ENCODE peak calls at places on chromosome 15, in four cellular contexts. One of them, this sample, is unnamed.

GRCh38 chr15:53193149-53193548 is 403.0 kb upstream of the ONECUT1 start:
- DNase-seq in thoracic aorta: no peak
- DNase-seq in transverse colon: no peak
- DNase-seq in upper lobe of right lung: no peak
- DNase-seq in this sample: no peak

GRCh38 chr15:82950295-82950694 is 2.2 kb downstream of the HOMER2 start:
- DNase-seq in thoracic aorta: no peak
- DNase-seq in transverse colon: no peak
- DNase-seq in upper lobe of right lung: no peak
- DNase-seq in this sample: no peak

GRCh38 chr15:39077998-39078397 is 502.9 kb upstream of the THBS1 start:
- DNase-seq in thoracic aorta: no peak
- DNase-seq in transverse colon: no peak
- DNase-seq in upper lobe of right lung: no peak
- DNase-seq in this sample: no peak

GRCh38 chr15:32956006-32956405 is 238.2 kb downstream of the GREM1 start:
- DNase-seq in thoracic aorta: no peak
- DNase-seq in transverse colon: no peak
- DNase-seq in upper lobe of right lung: no peak
- DNase-seq in this sample: no peak

GRCh38 chr15:83837946-83838571 is 184.1 kb downstream of the ADAMTSL3 start:
- DNase-seq in thoracic aorta: no peak
- DNase-seq in transverse colon: no peak
- DNase-seq in upper lobe of right lung: peak
- DNase-seq in this sample: no peak

GRCh38 chr15:29675791-29676301 is 146.4 kb downstream of the TJP1 start:
- DNase-seq in thoracic aorta: no peak
- DNase-seq in transverse colon: no peak
- DNase-seq in upper lobe of right lung: no peak
- DNase-seq in this sample: no peak

GRCh38 chr15:56891852-56892251 is 26.6 kb upstream of the TCF12 start:
- DNase-seq in thoracic aorta: no peak
- DNase-seq in transverse colon: no peak
- DNase-seq in upper lobe of right lung: no peak
- DNase-seq in this sample: no peak

GRCh38 chr15:46129145-46129544 is 494.3 kb downstream of the SQOR start:
- DNase-seq in thoracic aorta: no peak
- DNase-seq in transverse colon: no peak
- DNase-seq in upper lobe of right lung: no peak
- DNase-seq in this sample: no peak

GRCh38 chr15:70558406-70559222 is 204.7 kb downstream of the UACA start:
- DNase-seq in thoracic aorta: no peak
- DNase-seq in transverse colon: no peak
- DNase-seq in upper lobe of right lung: no peak
- DNase-seq in this sample: no peak

GRCh38 chr15:48796521-48796920 is 14.3 kb downstream of the CEP152 start:
- DNase-seq in thoracic aorta: no peak
- DNase-seq in transverse colon: no peak
- DNase-seq in upper lobe of right lung: no peak
- DNase-seq in this sample: no peak

GRCh38 chr15:25178835-25179672 is 224.3 kb downstream of the SNRPN start:
- DNase-seq in thoracic aorta: no peak
- DNase-seq in transverse colon: peak
- DNase-seq in upper lobe of right lung: peak
- DNase-seq in this sample: no peak

GRCh38 chr15:50134524-50135024 is 15.5 kb upstream of the ATP8B4 start:
- DNase-seq in thoracic aorta: no peak
- DNase-seq in transverse colon: no peak
- DNase-seq in upper lobe of right lung: no peak
- DNase-seq in this sample: no peak

GRCh38 chr15:50241684-50242450 is 23.7 kb downstream of the HDC start:
- DNase-seq in thoracic aorta: no peak
- DNase-seq in transverse colon: no peak
- DNase-seq in upper lobe of right lung: no peak
- DNase-seq in this sample: peak

GRCh38 chr15:70491183-70491621 is 272.2 kb downstream of the UACA start:
- DNase-seq in thoracic aorta: no peak
- DNase-seq in transverse colon: no peak
- DNase-seq in upper lobe of right lung: no peak
- DNase-seq in this sample: no peak

GRCh38 chr15:101127503-101128076 is 124.3 kb downstream of the CHSY1 start:
- DNase-seq in thoracic aorta: peak
- DNase-seq in transverse colon: peak
- DNase-seq in upper lobe of right lung: no peak
- DNase-seq in this sample: peak

GRCh38 chr15:70672081-70672480 is 91.3 kb downstream of the UACA start:
- DNase-seq in thoracic aorta: no peak
- DNase-seq in transverse colon: no peak
- DNase-seq in upper lobe of right lung: no peak
- DNase-seq in this sample: no peak

GRCh38 chr15:98916826-98917225 is 90.8 kb downstream of the PGPEP1L start:
- DNase-seq in thoracic aorta: no peak
- DNase-seq in transverse colon: no peak
- DNase-seq in upper lobe of right lung: no peak
- DNase-seq in this sample: no peak

GRCh38 chr15:100131321-100132224 is 210.2 kb downstream of the ADAMTS17 start:
- DNase-seq in thoracic aorta: no peak
- DNase-seq in transverse colon: peak
- DNase-seq in upper lobe of right lung: no peak
- DNase-seq in this sample: no peak

GRCh38 chr15:63044645-63045437 is 2.3 kb downstream of the TPM1 start:
- DNase-seq in thoracic aorta: no peak
- DNase-seq in transverse colon: no peak
- DNase-seq in upper lobe of right lung: no peak
- DNase-seq in this sample: no peak

GRCh38 chr15:90531147-90531546 is 1.4 kb downstream of the CRTC3 start:
- DNase-seq in thoracic aorta: no peak
- DNase-seq in transverse colon: no peak
- DNase-seq in upper lobe of right lung: no peak
- DNase-seq in this sample: no peak

GRCh38 chr15:88894819-88895767 is at the start of gene HAPLN3:
- DNase-seq in thoracic aorta: no peak
- DNase-seq in transverse colon: peak
- DNase-seq in upper lobe of right lung: no peak
- DNase-seq in this sample: no peak

GRCh38 chr15:73797366-73798158 is 44.4 kb upstream of the INSYN1 start:
- DNase-seq in thoracic aorta: no peak
- DNase-seq in transverse colon: no peak
- DNase-seq in upper lobe of right lung: no peak
- DNase-seq in this sample: no peak

GRCh38 chr15:70196314-70197291 is 98.9 kb upstream of the TLE3 start:
- DNase-seq in thoracic aorta: no peak
- DNase-seq in transverse colon: peak
- DNase-seq in upper lobe of right lung: peak
- DNase-seq in this sample: peak

GRCh38 chr15:82540984-82541431 is 751 bp upstream of the RPS17 start:
- DNase-seq in thoracic aorta: no peak
- DNase-seq in transverse colon: peak
- DNase-seq in upper lobe of right lung: peak
- DNase-seq in this sample: no peak

GRCh38 chr15:63244976-63245645 is 32.3 kb upstream of the APH1B start:
- DNase-seq in thoracic aorta: no peak
- DNase-seq in transverse colon: no peak
- DNase-seq in upper lobe of right lung: no peak
- DNase-seq in this sample: no peak

GRCh38 chr15:99433026-99433756 is 132.6 kb upstream of the MEF2A start:
- DNase-seq in thoracic aorta: no peak
- DNase-seq in transverse colon: peak
- DNase-seq in upper lobe of right lung: peak
- DNase-seq in this sample: no peak

GRCh38 chr15:38453971-38454686 is at the start of gene FAM98B:
- DNase-seq in thoracic aorta: peak
- DNase-seq in transverse colon: peak
- DNase-seq in upper lobe of right lung: peak
- DNase-seq in this sample: peak

GRCh38 chr15:80778964-80779657 is at the start of gene CEMIP:
- DNase-seq in thoracic aorta: no peak
- DNase-seq in transverse colon: peak
- DNase-seq in upper lobe of right lung: peak
- DNase-seq in this sample: no peak

GRCh38 chr15:58438956-58439355 is 7.2 kb downstream of the LIPC start:
- DNase-seq in thoracic aorta: no peak
- DNase-seq in transverse colon: peak
- DNase-seq in upper lobe of right lung: no peak
- DNase-seq in this sample: no peak

GRCh38 chr15:33825453-33825852 is 142.8 kb upstream of the CHRM5 start:
- DNase-seq in thoracic aorta: no peak
- DNase-seq in transverse colon: no peak
- DNase-seq in upper lobe of right lung: no peak
- DNase-seq in this sample: no peak

GRCh38 chr15:31147943-31148621 is 46.6 kb upstream of the TRPM1 start:
- DNase-seq in thoracic aorta: no peak
- DNase-seq in transverse colon: no peak
- DNase-seq in upper lobe of right lung: no peak
- DNase-seq in this sample: no peak

GRCh38 chr15:38885001-38885400 is 320.4 kb upstream of the RASGRP1 start:
- DNase-seq in thoracic aorta: no peak
- DNase-seq in transverse colon: no peak
- DNase-seq in upper lobe of right lung: no peak
- DNase-seq in this sample: no peak

GRCh38 chr15:82047493-82048446 is 2.0 kb upstream of the MEX3B start:
- DNase-seq in thoracic aorta: no peak
- DNase-seq in transverse colon: no peak
- DNase-seq in upper lobe of right lung: no peak
- DNase-seq in this sample: no peak

GRCh38 chr15:48059786-48060185 is 61.0 kb upstream of the SLC24A5 start:
- DNase-seq in thoracic aorta: peak
- DNase-seq in transverse colon: no peak
- DNase-seq in upper lobe of right lung: peak
- DNase-seq in this sample: no peak

GRCh38 chr15:100669260-100669659 is 66.9 kb downstream of the ASB7 start:
- DNase-seq in thoracic aorta: no peak
- DNase-seq in transverse colon: no peak
- DNase-seq in upper lobe of right lung: no peak
- DNase-seq in this sample: no peak

GRCh38 chr15:71341811-71342550 is 226.7 kb downstream of the THSD4 start:
- DNase-seq in thoracic aorta: no peak
- DNase-seq in transverse colon: no peak
- DNase-seq in upper lobe of right lung: no peak
- DNase-seq in this sample: no peak

GRCh38 chr15:100842756-100843730 is 36.6 kb upstream of the ALDH1A3 start:
- DNase-seq in thoracic aorta: no peak
- DNase-seq in transverse colon: no peak
- DNase-seq in upper lobe of right lung: no peak
- DNase-seq in this sample: no peak

GRCh38 chr15:39462691-39463090 is 118.2 kb upstream of the THBS1 start:
- DNase-seq in thoracic aorta: no peak
- DNase-seq in transverse colon: no peak
- DNase-seq in upper lobe of right lung: no peak
- DNase-seq in this sample: no peak

GRCh38 chr15:40773902-40774301 is 4.1 kb downstream of the C15orf62 start:
- DNase-seq in thoracic aorta: no peak
- DNase-seq in transverse colon: no peak
- DNase-seq in upper lobe of right lung: no peak
- DNase-seq in this sample: no peak

GRCh38 chr15:40775007-40775406 is 5.2 kb downstream of the C15orf62 start:
- DNase-seq in thoracic aorta: no peak
- DNase-seq in transverse colon: no peak
- DNase-seq in upper lobe of right lung: no peak
- DNase-seq in this sample: no peak

GRCh38 chr15:40775740-40776536 is 6.2 kb downstream of the C15orf62 start:
- DNase-seq in thoracic aorta: no peak
- DNase-seq in transverse colon: no peak
- DNase-seq in upper lobe of right lung: no peak
- DNase-seq in this sample: no peak

GRCh38 chr15:40773496-40773895 is 3.7 kb downstream of the C15orf62 start:
- DNase-seq in thoracic aorta: no peak
- DNase-seq in transverse colon: no peak
- DNase-seq in upper lobe of right lung: no peak
- DNase-seq in this sample: no peak

GRCh38 chr15:40776537-40777141 is 6.9 kb downstream of the C15orf62 start:
- DNase-seq in thoracic aorta: no peak
- DNase-seq in transverse colon: no peak
- DNase-seq in upper lobe of right lung: peak
- DNase-seq in this sample: no peak
- H3K27ac ChIP-seq in thoracic aorta: no peak
- H3K27ac ChIP-seq in transverse colon: no peak
- H3K27ac ChIP-seq in upper lobe of right lung: no peak
- H3K27ac ChIP-seq in this sample: peak

DNA sequence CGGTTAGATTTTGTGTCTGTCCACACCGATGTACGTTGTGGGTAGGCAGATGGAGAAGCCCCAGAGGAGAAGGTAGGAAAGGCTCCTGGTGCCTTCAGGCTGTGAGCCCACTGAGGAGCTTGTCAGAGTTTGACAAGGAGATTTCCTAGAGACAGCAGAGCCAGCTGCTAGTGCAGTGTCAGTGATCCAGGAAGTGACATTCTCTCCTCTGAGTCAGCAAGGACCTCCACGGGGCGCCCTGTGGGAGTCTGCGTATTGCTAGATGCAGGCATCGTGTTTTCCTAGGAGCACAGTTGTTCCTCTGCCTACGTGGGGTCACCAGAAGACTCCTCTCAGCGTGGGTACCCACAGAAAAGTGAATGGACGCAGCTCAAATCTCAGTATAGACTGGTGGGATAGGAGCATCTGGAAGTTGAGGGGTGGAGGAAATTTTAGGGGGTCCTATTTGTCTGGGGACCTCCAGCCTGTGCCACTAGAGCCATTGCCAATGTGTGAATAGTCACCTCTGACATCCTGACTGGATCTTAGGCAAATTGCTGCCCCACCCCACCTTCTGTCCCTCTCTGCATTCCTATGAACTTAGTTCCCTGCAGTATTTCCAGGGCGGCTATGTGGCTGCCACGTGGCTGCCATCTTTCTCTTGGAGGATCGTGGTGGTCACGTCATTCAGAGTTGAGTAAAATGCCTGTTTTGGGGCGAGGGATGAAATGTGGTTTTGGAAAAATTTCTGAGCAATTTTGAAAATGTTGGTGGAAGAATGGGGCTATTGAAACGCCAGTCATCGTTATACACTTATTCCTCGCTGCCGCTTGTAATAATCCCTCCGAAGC is 84.8 kb upstream of the KLHL25 start:
- DNase-seq in thoracic aorta: no peak
- DNase-seq in transverse colon: no peak
- DNase-seq in upper lobe of right lung: no peak
- DNase-seq in this sample: no peak
- H3K27ac ChIP-seq in thoracic aorta: no peak
- H3K27ac ChIP-seq in transverse colon: no peak
- H3K27ac ChIP-seq in upper lobe of right lung: no peak
- H3K27ac ChIP-seq in this sample: no peak

DNA sequence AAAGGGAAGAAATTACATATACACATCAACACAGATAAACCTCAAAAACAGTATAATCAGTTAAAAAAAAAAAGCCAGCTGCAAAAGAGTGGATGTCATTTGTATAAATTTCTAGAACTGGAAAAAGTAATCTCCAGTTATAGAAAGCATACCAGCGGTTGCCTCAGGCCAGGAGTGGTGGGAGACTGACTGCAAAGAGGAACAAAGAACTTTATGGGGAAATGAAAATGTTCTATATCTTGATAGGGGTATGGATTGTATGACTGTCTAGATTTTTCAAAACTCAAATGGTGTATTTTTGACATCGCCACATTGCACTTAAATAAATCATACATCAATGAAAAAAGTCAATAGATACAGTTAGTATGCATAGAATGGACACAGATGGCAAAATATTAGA is 241.6 kb downstream of the SCAPER start:
- DNase-seq in thoracic aorta: no peak
- DNase-seq in transverse colon: no peak
- DNase-seq in upper lobe of right lung: no peak
- DNase-seq in this sample: no peak
- H3K27ac ChIP-seq in thoracic aorta: no peak
- H3K27ac ChIP-seq in transverse colon: no peak
- H3K27ac ChIP-seq in upper lobe of right lung: no peak
- H3K27ac ChIP-seq in this sample: no peak

GRCh38 chr15:91873133-91873526 is 19.6 kb downstream of the SLCO3A1 start:
- DNase-seq in thoracic aorta: no peak
- DNase-seq in transverse colon: no peak
- DNase-seq in upper lobe of right lung: no peak
- DNase-seq in this sample: no peak
- H3K27ac ChIP-seq in thoracic aorta: no peak
- H3K27ac ChIP-seq in transverse colon: no peak
- H3K27ac ChIP-seq in upper lobe of right lung: peak
- H3K27ac ChIP-seq in this sample: peak

This sample was measured in epithelial cell of prostate.